ENCODE peak calls at places on chromosomes 1 and 21, in seven cellular contexts. One of them, this sample, is unnamed.

GRCh38 chr1:2474933-2475371 is 1.1 kb upstream of the PLCH2 start:
- DNase-seq in fibroblast of the aortic adventitia: peak
- DNase-seq in mesendoderm: no peak
- DNase-seq in T-cell: no peak
- DNase-seq in non-pigmented ciliary epithelial cell: no peak
- DNase-seq in stimulated activated naive CD8-positive, alpha-beta T cell treated with anti-CD3 and anti-CD28 coated beads, Interleukin-15, Interleukin-2, amounts not matched to agents 100 U/mL and 50 U/mL, for 24 hours: no peak
- DNase-seq in stimulated activated CD8-positive, alpha-beta memory T cell treated with anti-CD3 and anti-CD28 coated beads, Interleukin-4, amount 100 ng/mL, for 24 hours: no peak
- DNase-seq in this sample: no peak

GRCh38 chr1:43073490-43074230 is 98.4 kb downstream of the EBNA1BP2 start:
- DNase-seq in fibroblast of the aortic adventitia: peak
- DNase-seq in mesendoderm: peak
- DNase-seq in T-cell: peak
- DNase-seq in non-pigmented ciliary epithelial cell: peak
- DNase-seq in stimulated activated naive CD8-positive, alpha-beta T cell treated with anti-CD3 and anti-CD28 coated beads, Interleukin-15, Interleukin-2, amounts not matched to agents 100 U/mL and 50 U/mL, for 24 hours: peak
- DNase-seq in stimulated activated CD8-positive, alpha-beta memory T cell treated with anti-CD3 and anti-CD28 coated beads, Interleukin-4, amount 100 ng/mL, for 24 hours: peak
- DNase-seq in this sample: peak

GRCh38 chr1:165543651-165544452 is at the start of gene LRRC52:
- DNase-seq in fibroblast of the aortic adventitia: no peak
- DNase-seq in mesendoderm: peak
- DNase-seq in T-cell: no peak
- DNase-seq in non-pigmented ciliary epithelial cell: no peak
- DNase-seq in stimulated activated naive CD8-positive, alpha-beta T cell treated with anti-CD3 and anti-CD28 coated beads, Interleukin-15, Interleukin-2, amounts not matched to agents 100 U/mL and 50 U/mL, for 24 hours: no peak
- DNase-seq in stimulated activated CD8-positive, alpha-beta memory T cell treated with anti-CD3 and anti-CD28 coated beads, Interleukin-4, amount 100 ng/mL, for 24 hours: no peak
- DNase-seq in this sample: no peak

GRCh38 chr1:12616709-12617373 is 1.2 kb downstream of the DHRS3 start:
- DNase-seq in fibroblast of the aortic adventitia: no peak
- DNase-seq in mesendoderm: no peak
- DNase-seq in T-cell: no peak
- DNase-seq in non-pigmented ciliary epithelial cell: no peak
- DNase-seq in stimulated activated naive CD8-positive, alpha-beta T cell treated with anti-CD3 and anti-CD28 coated beads, Interleukin-15, Interleukin-2, amounts not matched to agents 100 U/mL and 50 U/mL, for 24 hours: peak
- DNase-seq in stimulated activated CD8-positive, alpha-beta memory T cell treated with anti-CD3 and anti-CD28 coated beads, Interleukin-4, amount 100 ng/mL, for 24 hours: no peak
- DNase-seq in this sample: no peak

GRCh38 chr1:168631671-168632400 is 55.4 kb downstream of the XCL1 start:
- DNase-seq in fibroblast of the aortic adventitia: no peak
- DNase-seq in mesendoderm: no peak
- DNase-seq in T-cell: no peak
- DNase-seq in non-pigmented ciliary epithelial cell: no peak
- DNase-seq in stimulated activated naive CD8-positive, alpha-beta T cell treated with anti-CD3 and anti-CD28 coated beads, Interleukin-15, Interleukin-2, amounts not matched to agents 100 U/mL and 50 U/mL, for 24 hours: no peak
- DNase-seq in stimulated activated CD8-positive, alpha-beta memory T cell treated with anti-CD3 and anti-CD28 coated beads, Interleukin-4, amount 100 ng/mL, for 24 hours: no peak
- DNase-seq in this sample: no peak

GRCh38 chr21:46250146-46250725 is 21.7 kb upstream of the LSS start:
- DNase-seq in fibroblast of the aortic adventitia: no peak
- DNase-seq in mesendoderm: no peak
- DNase-seq in T-cell: no peak
- DNase-seq in non-pigmented ciliary epithelial cell: no peak
- DNase-seq in stimulated activated naive CD8-positive, alpha-beta T cell treated with anti-CD3 and anti-CD28 coated beads, Interleukin-15, Interleukin-2, amounts not matched to agents 100 U/mL and 50 U/mL, for 24 hours: no peak
- DNase-seq in stimulated activated CD8-positive, alpha-beta memory T cell treated with anti-CD3 and anti-CD28 coated beads, Interleukin-4, amount 100 ng/mL, for 24 hours: no peak
- DNase-seq in this sample: no peak

GRCh38 chr1:70818391-70818790 is 229.2 kb downstream of the PTGER3 start:
- DNase-seq in fibroblast of the aortic adventitia: peak
- DNase-seq in mesendoderm: no peak
- DNase-seq in T-cell: no peak
- DNase-seq in non-pigmented ciliary epithelial cell: no peak
- DNase-seq in stimulated activated naive CD8-positive, alpha-beta T cell treated with anti-CD3 and anti-CD28 coated beads, Interleukin-15, Interleukin-2, amounts not matched to agents 100 U/mL and 50 U/mL, for 24 hours: no peak
- DNase-seq in stimulated activated CD8-positive, alpha-beta memory T cell treated with anti-CD3 and anti-CD28 coated beads, Interleukin-4, amount 100 ng/mL, for 24 hours: no peak
- DNase-seq in this sample: no peak

GRCh38 chr1:12344611-12345299 is 114.9 kb downstream of the VPS13D start:
- DNase-seq in fibroblast of the aortic adventitia: no peak
- DNase-seq in mesendoderm: no peak
- DNase-seq in T-cell: no peak
- DNase-seq in non-pigmented ciliary epithelial cell: no peak
- DNase-seq in stimulated activated naive CD8-positive, alpha-beta T cell treated with anti-CD3 and anti-CD28 coated beads, Interleukin-15, Interleukin-2, amounts not matched to agents 100 U/mL and 50 U/mL, for 24 hours: peak
- DNase-seq in stimulated activated CD8-positive, alpha-beta memory T cell treated with anti-CD3 and anti-CD28 coated beads, Interleukin-4, amount 100 ng/mL, for 24 hours: no peak
- DNase-seq in this sample: no peak

GRCh38 chr21:31337991-31338891 is 5.8 kb downstream of the TIAM1 start:
- DNase-seq in fibroblast of the aortic adventitia: no peak
- DNase-seq in mesendoderm: no peak
- DNase-seq in T-cell: no peak
- DNase-seq in non-pigmented ciliary epithelial cell: no peak
- DNase-seq in stimulated activated naive CD8-positive, alpha-beta T cell treated with anti-CD3 and anti-CD28 coated beads, Interleukin-15, Interleukin-2, amounts not matched to agents 100 U/mL and 50 U/mL, for 24 hours: no peak
- DNase-seq in stimulated activated CD8-positive, alpha-beta memory T cell treated with anti-CD3 and anti-CD28 coated beads, Interleukin-4, amount 100 ng/mL, for 24 hours: no peak
- DNase-seq in this sample: no peak